ENCODE peak calls at places on chromosomes 12 and 14, in six cellular contexts. D is stomach, U is IMR-90, G is AG04450, V is dorsolateral prefrontal cortex, J is kidney. L is an unnamed sample.

GRCh38 chr14:28952707-28953106 is 186.1 kb downstream of the FOXG1 start:
- DNase-seq in D (no peak), U (no peak), G (no peak), V (no peak), J (no peak), L (no peak)

GRCh38 chr12:4107436-4107878 is 166.1 kb upstream of the CCND2 start:
- DNase-seq in D (no peak), U (peak), G (peak), V (no peak), J (no peak), L (peak)

GRCh38 chr14:59133202-59133601 is 55.3 kb upstream of the DAAM1 start:
- DNase-seq in D (no peak), U (no peak), G (no peak), V (no peak), J (no peak), L (no peak)

GRCh38 chr12:77054856-77055255 is 10.5 kb downstream of the E2F7 start:
- DNase-seq in D (no peak), U (no peak), G (no peak), V (no peak), J (no peak), L (no peak)

GRCh38 chr14:100790785-100791667 is 34.9 kb upstream of the MEG3 start:
- DNase-seq in D (no peak), U (peak), G (no peak), V (no peak), J (no peak), L (no peak)

GRCh38 chr12:59431266-59431665 is 164.6 kb upstream of the SLC16A7 start:
- DNase-seq in D (no peak), U (peak), G (no peak), V (no peak), J (no peak), L (no peak)

GRCh38 chr14:55073856-55074255 is 22.4 kb downstream of the MAPK1IP1L start:
- DNase-seq in D (no peak), U (peak), G (no peak), V (no peak), J (no peak), L (no peak)

GRCh38 chr14:60253649-60254048 is 4.6 kb downstream of the PPM1A start:
- DNase-seq in D (no peak), U (no peak), G (no peak), V (no peak), J (no peak), L (no peak)

GRCh38 chr12:31906581-31907286 is 52.5 kb upstream of the RESF1 start:
- DNase-seq in D (no peak), U (no peak), G (no peak), V (no peak), J (no peak), L (no peak)

GRCh38 chr12:64672925-64673409 is 62.7 kb downstream of the RASSF3 start:
- DNase-seq in D (peak), U (peak), G (no peak), V (no peak), J (peak), L (peak)

GRCh38 chr14:73426877-73427276 is 31.5 kb downstream of the NUMB start:
- DNase-seq in D (no peak), U (peak), G (no peak), V (no peak), J (no peak), L (no peak)

GRCh38 chr14:51873221-51873893 is 12.9 kb downstream of the GNG2 start:
- DNase-seq in D (no peak), U (peak), G (peak), V (no peak), J (no peak), L (no peak)

GRCh38 chr12:93427779-93428564 is 13.8 kb downstream of the UBE2N start:
- DNase-seq in D (no peak), U (peak), G (peak), V (no peak), J (no peak), L (no peak)

GRCh38 chr14:91207008-91207407 is 37.5 kb downstream of the GPR68 start:
- DNase-seq in D (no peak), U (no peak), G (no peak), V (no peak), J (no peak), L (no peak)

GRCh38 chr14:82872494-82872893 is 1338.8 kb upstream of the SEL1L start:
- DNase-seq in D (no peak), U (no peak), G (no peak), V (no peak), J (no peak), L (no peak)

GRCh38 chr14:66643344-66643743 is 135.4 kb downstream of the GPHN start:
- DNase-seq in D (no peak), U (peak), G (no peak), V (no peak), J (no peak), L (no peak)

GRCh38 chr14:34722723-34723545 is 8.5 kb upstream of the CFL2 start:
- DNase-seq in D (peak), U (peak), G (no peak), V (no peak), J (no peak), L (no peak)

GRCh38 chr14:81157431-81157830 is 63.3 kb downstream of the GTF2A1 start:
- DNase-seq in D (no peak), U (no peak), G (no peak), V (no peak), J (no peak), L (no peak)

GRCh38 chr14:26394114-26394855 is 203.5 kb downstream of the NOVA1 start:
- DNase-seq in D (peak), U (peak), G (no peak), V (no peak), J (no peak), L (no peak)

GRCh38 chr12:9727813-9728212 is 5.1 kb downstream of the CLECL1 start:
- DNase-seq in D (no peak), U (no peak), G (no peak), V (no peak), J (no peak), L (no peak)

GRCh38 chr14:67962215-67962644 is 142.7 kb downstream of the RAD51B start:
- DNase-seq in D (no peak), U (no peak), G (no peak), V (no peak), J (no peak), L (no peak)

GRCh38 chr12:20490213-20490612 is 121.9 kb downstream of the PDE3A start:
- DNase-seq in D (no peak), U (peak), G (no peak), V (no peak), J (no peak), L (no peak)

GRCh38 chr14:55297611-55298323 is 26.5 kb downstream of the FBXO34 start:
- DNase-seq in D (peak), U (no peak), G (no peak), V (no peak), J (no peak), L (no peak)

GRCh38 chr14:52227559-52228222 is 39.8 kb upstream of the PTGDR start:
- DNase-seq in D (no peak), U (no peak), G (no peak), V (no peak), J (no peak), L (no peak)

GRCh38 chr12:110174373-110174996 is 50.3 kb downstream of the IFT81 start:
- DNase-seq in D (no peak), U (no peak), G (no peak), V (no peak), J (no peak), L (no peak)

GRCh38 chr12:6603095-6603567 is 4.0 kb downstream of the CHD4 start:
- DNase-seq in D (no peak), U (peak), G (no peak), V (peak), J (peak), L (peak)

GRCh38 chr12:109116611-109116949 is 193 bp downstream of the ACACB start:
- DNase-seq in D (no peak), U (no peak), G (no peak), V (no peak), J (no peak), L (no peak)

GRCh38 chr12:51898937-51899336 is 8.4 kb upstream of the ACVRL1 start:
- DNase-seq in D (no peak), U (peak), G (no peak), V (no peak), J (peak), L (no peak)

GRCh38 chr14:23478109-23478698 is 8.7 kb downstream of the NGDN start:
- DNase-seq in D (peak), U (peak), G (peak), V (no peak), J (no peak), L (no peak)

GRCh38 chr14:95523818-95524448 is 7.5 kb upstream of the SYNE3 start:
- DNase-seq in D (peak), U (peak), G (peak), V (no peak), J (no peak), L (no peak)

GRCh38 chr14:53946404-53947400 is 9.9 kb downstream of the BMP4 start:
- DNase-seq in D (no peak), U (no peak), G (no peak), V (no peak), J (peak), L (no peak)

GRCh38 chr12:61860439-61860838 is 399.8 kb upstream of the USP15 start:
- DNase-seq in D (no peak), U (no peak), G (no peak), V (no peak), J (no peak), L (no peak)

GRCh38 chr14:65101631-65102440 is 481 bp downstream of the MAX start:
- DNase-seq in D (peak), U (no peak), G (no peak), V (peak), J (peak), L (peak)

GRCh38 chr12:108804361-108804949 is 52.9 kb downstream of the SSH1 start:
- DNase-seq in D (no peak), U (peak), G (peak), V (no peak), J (no peak), L (peak)

GRCh38 chr14:51209457-51209856 is 30.6 kb upstream of the TMX1 start:
- DNase-seq in D (no peak), U (no peak), G (no peak), V (no peak), J (no peak), L (no peak)

GRCh38 chr12:132972374-132972773 is 13.8 kb upstream of the ZNF26 start:
- DNase-seq in D (no peak), U (no peak), G (no peak), V (no peak), J (no peak), L (no peak)

GRCh38 chr12:92122941-92123779 is 22.5 kb downstream of the BTG1 start:
- DNase-seq in D (no peak), U (no peak), G (no peak), V (no peak), J (no peak), L (no peak)

GRCh38 chr12:46964496-46965098 is 114.8 kb upstream of the PCED1B start:
- DNase-seq in D (no peak), U (peak), G (peak), V (no peak), J (no peak), L (no peak)

GRCh38 chr12:15256760-15257159 is 35.5 kb upstream of the RERG start:
- DNase-seq in D (no peak), U (peak), G (no peak), V (no peak), J (no peak), L (no peak)

GRCh38 chr12:115451151-115451784 is 767.3 kb upstream of the TBX3 start:
- DNase-seq in D (no peak), U (no peak), G (no peak), V (no peak), J (no peak), L (no peak)

GRCh38 chr12:115451785-115452736 is 768.1 kb upstream of the TBX3 start:
- DNase-seq in D (peak), U (peak), G (no peak), V (no peak), J (no peak), L (peak)

GRCh38 chr12:115455268-115455681 is 771.3 kb upstream of the TBX3 start:
- DNase-seq in D (no peak), U (no peak), G (no peak), V (no peak), J (no peak), L (no peak)

GRCh38 chr12:115450710-115451109 is 766.7 kb upstream of the TBX3 start:
- DNase-seq in D (no peak), U (no peak), G (no peak), V (no peak), J (no peak), L (no peak)

GRCh38 chr12:115452751-115453281 is 768.8 kb upstream of the TBX3 start:
- DNase-seq in D (no peak), U (no peak), G (no peak), V (no peak), J (no peak), L (no peak)
- TF ChIP-seq CTCF in D (no peak), U (no peak), G (no peak), V (no peak), J (no peak), L (no peak)

GRCh38 chr14:75431011-75431410 is 3.2 kb downstream of the JDP2 start:
- DNase-seq in D (no peak), U (no peak), G (no peak), V (no peak), J (no peak), L (no peak)
- H3K27ac ChIP-seq in D (no peak), U (no peak), G (no peak), V (peak), J (no peak), L (peak)

GRCh38 chr12:105288311-105288996 is 42.0 kb upstream of the C12orf75 start:
- DNase-seq in D (no peak), U (no peak), G (no peak), V (no peak), J (no peak), L (no peak)
- TF ChIP-seq CTCF in D (no peak), U (no peak), G (no peak), V (no peak), J (no peak), L (no peak)

DNA sequence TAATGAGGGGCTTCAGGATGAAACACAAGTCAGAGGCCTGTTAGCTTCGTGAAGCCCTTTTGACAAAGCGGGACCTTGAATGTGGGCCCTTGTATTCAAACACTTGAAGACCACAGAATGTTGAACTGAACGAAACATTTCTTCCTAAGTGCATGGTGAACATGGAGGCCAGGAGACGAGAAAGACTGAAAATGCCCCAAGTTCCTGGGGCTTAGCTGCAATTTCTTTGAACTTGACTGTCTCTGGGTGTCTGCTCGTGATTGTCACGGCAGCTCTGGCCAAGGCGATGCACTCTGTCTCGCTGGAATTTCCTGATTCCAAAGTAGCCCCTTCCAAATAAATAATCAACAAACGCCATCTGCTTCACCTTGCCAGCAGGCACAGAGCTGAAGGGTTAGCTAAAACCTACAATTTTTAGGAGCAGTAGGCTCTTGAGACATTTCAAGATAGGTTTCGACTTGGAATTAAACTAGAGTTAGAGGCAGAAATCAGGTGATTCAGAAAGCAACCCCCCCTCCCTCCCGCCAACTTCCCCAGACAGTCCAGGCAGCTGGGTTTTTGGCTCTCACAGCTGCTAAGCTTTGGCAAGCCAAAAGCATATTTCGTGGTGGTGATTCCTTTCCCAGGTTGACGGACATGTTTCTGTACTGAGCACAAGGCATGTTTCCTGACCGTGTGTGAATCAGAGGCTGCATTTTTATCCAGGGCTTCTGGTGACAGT is 13.5 kb upstream of the IRF2BPL start:
- DNase-seq in D (peak), U (peak), G (peak), V (no peak), J (peak), L (peak)
- H3K27ac ChIP-seq in D (peak), U (peak), G (peak), V (peak), J (peak), L (peak)

L was measured in heart right ventricle.